ENCODE peak calls at places on chromosomes 1 and 21, in six cellular contexts. T is mesenchymal stem cell, C is H9, S is IMR-90, H is H1, I is neuronal stem cell. V is an unnamed sample.

GRCh38 chr1:1943834-1944570 is 24.9 kb upstream of the TMEM52 start:
- DNase-seq in T (peak; percentile 41), I (peak; percentile 55), H (no peak), C (peak; percentile 83), S (no peak), V (peak; percentile 70)

GRCh38 chr1:151574575-151575529 is 34.7 kb downstream of the TUFT1 start:
- DNase-seq in H (no peak), S (peak; percentile 87), I (no peak), T (peak; percentile 44), C (no peak), V (no peak)

GRCh38 chr21:27555996-27556395 is 589.1 kb upstream of the ADAMTS5 start:
- DNase-seq in S (no peak), C (no peak), H (no peak), T (no peak), I (no peak), V (no peak)

GRCh38 chr1:50352428-50352827 is 70.8 kb downstream of the DMRTA2 start:
- DNase-seq in C (no peak), H (no peak), T (no peak), S (no peak), I (no peak), V (no peak)

GRCh38 chr1:231376875-231377549 is 38.9 kb downstream of the SPRTN start:
- DNase-seq in C (no peak), T (no peak), I (no peak), S (no peak), H (no peak), V (no peak)

GRCh38 chr1:199859525-199859924 is 168.0 kb upstream of the NR5A2 start:
- DNase-seq in S (peak; percentile 80), I (no peak), H (no peak), C (no peak), T (peak; percentile 86), V (peak; percentile 19)

GRCh38 chr1:33111965-33112364 is 31.0 kb downstream of the AZIN2 start:
- DNase-seq in T (peak; percentile 20), H (no peak), I (no peak), C (no peak), S (peak; percentile 44), V (no peak)

GRCh38 chr1:40477680-40478057 is 579 bp downstream of the ZFP69 start:
- DNase-seq in T (peak; percentile 45), H (no peak), S (peak; percentile 16), I (no peak), C (no peak), V (no peak)

GRCh38 chr21:33800753-33801423 is 114.7 kb downstream of the ATP5PO start:
- DNase-seq in T (no peak), S (no peak), C (no peak), H (no peak), I (no peak), V (no peak)

GRCh38 chr1:167762061-167762746 is 40.4 kb downstream of the MPZL1 start:
- DNase-seq in I (no peak), S (no peak), T (no peak), C (no peak), H (no peak), V (no peak)

GRCh38 chr1:207040181-207040533 is 7.6 kb upstream of the C1orf116 start:
- DNase-seq in I (no peak), T (peak; percentile 51), S (peak; percentile 43), H (no peak), C (no peak), V (no peak)

GRCh38 chr1:77673716-77674355 is 8.6 kb downstream of the ZZZ3 start:
- DNase-seq in S (peak; percentile 4), I (no peak), T (no peak), H (no peak), C (no peak), V (no peak)

GRCh38 chr1:240310226-240310925 is 218.7 kb downstream of the FMN2 start:
- DNase-seq in I (no peak), T (peak; percentile 79), H (no peak), S (peak; percentile 85), C (no peak), V (no peak)

GRCh38 chr1:235648407-235648907 is 1.1 kb downstream of the GNG4 start:
- DNase-seq in S (no peak), I (no peak), T (no peak), C (no peak), H (no peak), V (peak; percentile 53)

GRCh38 chr1:2516946-2517345 is 9.4 kb downstream of the PANK4 start:
- DNase-seq in H (no peak), I (no peak), S (no peak), T (no peak), C (no peak), V (no peak)

GRCh38 chr21:43323244-43324005 is 103.5 kb downstream of the SIK1 start:
- DNase-seq in H (no peak), T (no peak), S (no peak), C (no peak), I (no peak), V (no peak)

GRCh38 chr1:9127395-9128160 is 1.3 kb downstream of the GPR157 start:
- DNase-seq in S (no peak), H (no peak), I (no peak), T (no peak), C (no peak), V (no peak)

GRCh38 chr1:238606896-238607295 is 716.2 kb upstream of the ZP4 start:
- DNase-seq in I (no peak), T (peak; percentile 61), S (peak; percentile 47), C (no peak), H (no peak), V (no peak)

GRCh38 chr1:229062135-229062534 is 208.8 kb upstream of the RAB4A start:
- DNase-seq in I (no peak), H (no peak), T (no peak), C (no peak), S (no peak), V (no peak)

GRCh38 chr1:229059671-229060079 is 211.2 kb upstream of the RAB4A start:
- DNase-seq in H (no peak), S (peak; percentile 4), C (no peak), I (no peak), T (peak; percentile 18), V (no peak)

GRCh38 chr1:229058111-229058551 is 212.8 kb upstream of the RAB4A start:
- DNase-seq in H (no peak), I (no peak), S (no peak), T (no peak), C (no peak), V (no peak)

GRCh38 chr1:229060140-229060539 is 210.8 kb upstream of the RAB4A start:
- DNase-seq in H (no peak), I (no peak), T (peak; percentile 5), S (no peak), C (no peak), V (no peak)

DNA sequence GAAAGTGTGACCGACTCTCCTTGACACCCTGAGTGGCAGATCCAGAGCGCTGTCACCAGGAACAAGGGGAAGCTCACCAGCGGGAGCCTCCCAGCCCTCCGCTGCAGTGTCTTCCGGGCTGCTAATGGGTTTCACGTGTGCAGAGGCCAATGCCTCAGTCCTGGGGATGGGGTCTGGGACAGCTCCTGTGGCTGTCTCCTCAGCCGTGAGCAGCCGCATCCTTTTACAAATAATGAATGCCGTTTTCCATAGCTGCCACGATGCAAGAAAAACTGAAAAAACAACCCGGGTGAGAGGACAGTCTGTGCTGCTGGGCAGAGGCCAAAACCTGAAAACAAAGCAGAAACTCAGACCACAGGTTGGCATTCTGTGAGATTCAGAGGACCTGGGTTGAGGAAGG is 212.2 kb upstream of the RAB4A start:
- DNase-seq in H (no peak), C (no peak), T (no peak), S (no peak), I (no peak), V (no peak)
- H4K8ac ChIP-seq in H (no peak overlapping the region), C (no peak overlapping the region), T (no peak overlapping the region), S (no peak overlapping the region), I (no peak overlapping the region), V (no peak overlapping the region)

GRCh38 chr1:117635805-117636204 is 30.0 kb downstream of the TENT5C start:
- DNase-seq in T (no peak), C (no peak), I (no peak), S (no peak), H (no peak), V (no peak)
- H3K23ac ChIP-seq in T (no peak overlapping the region), C (no peak overlapping the region), I (no peak overlapping the region), S (no peak overlapping the region), H (no peak overlapping the region), V (no peak overlapping the region)

DNA sequence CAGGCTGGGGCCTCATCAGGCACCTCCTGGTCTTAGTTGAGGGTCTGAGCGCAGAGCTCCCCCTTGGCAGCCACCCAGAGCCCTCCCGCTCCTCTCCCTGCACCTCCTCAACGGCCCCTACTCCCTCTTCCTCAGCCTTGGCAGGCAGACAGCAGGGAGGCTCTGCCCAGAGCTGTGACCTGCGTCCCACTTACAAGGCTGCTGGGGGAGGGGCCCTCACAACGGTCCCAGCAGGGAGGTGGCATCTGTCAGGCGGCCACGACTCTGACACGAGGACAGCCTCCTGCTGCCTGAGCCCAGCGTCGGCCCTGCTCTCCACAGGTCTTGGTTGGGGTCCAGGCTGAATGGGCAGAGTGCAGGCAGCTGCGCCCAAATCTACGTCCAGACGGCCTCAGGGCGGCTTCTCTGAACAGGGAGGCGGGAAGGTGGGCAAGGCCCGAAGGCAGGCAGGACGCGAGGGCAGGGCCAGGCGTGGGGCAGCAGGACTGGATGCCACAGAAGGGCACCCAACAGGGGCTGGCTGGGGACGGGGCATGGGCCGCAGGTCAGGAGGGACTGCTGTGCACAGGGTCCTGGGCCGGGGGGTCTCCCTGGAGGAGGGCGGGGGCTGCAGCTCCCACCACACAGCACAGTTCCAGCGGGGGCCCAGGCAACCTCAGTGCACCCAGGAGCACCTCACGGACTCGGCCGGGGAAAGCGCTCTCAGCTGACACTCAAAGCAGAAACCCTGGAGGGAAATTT is 7.5 kb downstream of the SLC19A1 start:
- DNase-seq in S (no peak), C (no peak), H (no peak), T (no peak), I (no peak), V (no peak)
- H4K8ac ChIP-seq in S (no peak overlapping the region), C (no peak overlapping the region), H (peak overlapping the region; percentile 51), T (peak overlapping the region; percentile 88), I (no peak overlapping the region), V (no peak overlapping the region)

GRCh38 chr1:36702963-36703362 is 220.2 kb upstream of the CSF3R start:
- DNase-seq in I (no peak), C (no peak), S (no peak), H (no peak), T (no peak), V (no peak)

GRCh38 chr1:36696261-36696940 is 213.7 kb upstream of the CSF3R start:
- DNase-seq in C (no peak), T (no peak), H (no peak), I (no peak), S (no peak), V (no peak)

GRCh38 chr1:36703526-36704208 is 221.0 kb upstream of the CSF3R start:
- DNase-seq in C (peak; percentile 93), S (peak; percentile 49), H (peak; percentile 78), T (peak; percentile 13), I (peak; percentile 75), V (peak; percentile 87)

GRCh38 chr1:36693652-36694051 is 210.9 kb upstream of the CSF3R start:
- DNase-seq in C (no peak), I (no peak), T (no peak), H (no peak), S (no peak), V (no peak)

DNA sequence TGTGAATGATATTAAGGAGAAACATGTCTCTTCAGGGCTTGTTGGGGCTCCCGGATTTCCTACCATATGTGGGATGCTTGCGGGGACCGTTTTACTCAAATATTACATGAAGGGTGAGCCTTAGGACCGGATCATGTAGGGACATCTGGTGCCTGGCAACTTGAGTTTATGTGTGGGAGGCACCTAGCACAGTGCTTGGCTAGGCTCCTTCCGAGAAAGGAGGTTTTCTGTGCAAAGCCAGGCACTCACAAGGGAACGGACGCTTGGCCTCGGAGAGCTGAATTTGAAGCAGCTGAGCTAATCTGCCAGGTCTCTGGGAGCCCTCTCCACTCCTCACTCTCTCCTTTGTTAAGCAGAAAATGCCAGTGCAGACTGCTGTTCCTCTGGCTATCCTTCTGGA is 216.4 kb upstream of the CSF3R start:
- DNase-seq in I (no peak), H (no peak), T (no peak), C (no peak), S (no peak), V (no peak)
- H3K23ac ChIP-seq in I (no peak overlapping the region), H (no peak overlapping the region), T (no peak overlapping the region), C (no peak overlapping the region), S (no peak overlapping the region), V (no peak overlapping the region)

V was measured in mesendoderm.